ENCODE peak calls at places on chromosomes 12 and 14, in six cellular contexts. One of them, this sample, is unnamed.

GRCh38 chr14:28742171-28742846 is 24.3 kb upstream of the FOXG1 start:
- DNase-seq in CD4-positive, alpha-beta T cell: no peak
- DNase-seq in stimulated activated naive CD8-positive, alpha-beta T cell treated with anti-CD3 and anti-CD28 coated beads, Interleukin-15, Interleukin-2, amounts not matched to agents 100 U/mL and 50 U/mL, for 24 hours: no peak
- DNase-seq in AG08396: no peak
- DNase-seq in Calu3: no peak
- DNase-seq in stimulated activated CD4-positive, alpha-beta T cell treated with anti-CD3 and anti-CD28 coated beads, Interleukin-4, amount 100 ng/mL, for 24 hours: no peak
- DNase-seq in this sample: no peak

GRCh38 chr12:56947633-56948535 is 9.5 kb downstream of the RDH16 start:
- DNase-seq in stimulated activated CD4-positive, alpha-beta T cell treated with anti-CD3 and anti-CD28 coated beads, Interleukin-4, amount 100 ng/mL, for 24 hours: no peak
- DNase-seq in CD4-positive, alpha-beta T cell: no peak
- DNase-seq in AG08396: no peak
- DNase-seq in stimulated activated naive CD8-positive, alpha-beta T cell treated with anti-CD3 and anti-CD28 coated beads, Interleukin-15, Interleukin-2, amounts not matched to agents 100 U/mL and 50 U/mL, for 24 hours: no peak
- DNase-seq in Calu3: peak
- DNase-seq in this sample: no peak

GRCh38 chr14:64762044-64763034 is 58.1 kb downstream of the PLEKHG3 start:
- DNase-seq in stimulated activated CD4-positive, alpha-beta T cell treated with anti-CD3 and anti-CD28 coated beads, Interleukin-4, amount 100 ng/mL, for 24 hours: peak
- DNase-seq in Calu3: peak
- DNase-seq in AG08396: peak
- DNase-seq in stimulated activated naive CD8-positive, alpha-beta T cell treated with anti-CD3 and anti-CD28 coated beads, Interleukin-15, Interleukin-2, amounts not matched to agents 100 U/mL and 50 U/mL, for 24 hours: peak
- DNase-seq in CD4-positive, alpha-beta T cell: peak
- DNase-seq in this sample: peak

GRCh38 chr12:63075376-63076000 is 75.5 kb downstream of the AVPR1A start:
- DNase-seq in Calu3: no peak
- DNase-seq in stimulated activated CD4-positive, alpha-beta T cell treated with anti-CD3 and anti-CD28 coated beads, Interleukin-4, amount 100 ng/mL, for 24 hours: no peak
- DNase-seq in CD4-positive, alpha-beta T cell: no peak
- DNase-seq in stimulated activated naive CD8-positive, alpha-beta T cell treated with anti-CD3 and anti-CD28 coated beads, Interleukin-15, Interleukin-2, amounts not matched to agents 100 U/mL and 50 U/mL, for 24 hours: no peak
- DNase-seq in AG08396: no peak
- DNase-seq in this sample: no peak

GRCh38 chr12:43676183-43676813 is 82.3 kb downstream of the PUS7L start:
- DNase-seq in AG08396: peak
- DNase-seq in stimulated activated CD4-positive, alpha-beta T cell treated with anti-CD3 and anti-CD28 coated beads, Interleukin-4, amount 100 ng/mL, for 24 hours: no peak
- DNase-seq in stimulated activated naive CD8-positive, alpha-beta T cell treated with anti-CD3 and anti-CD28 coated beads, Interleukin-15, Interleukin-2, amounts not matched to agents 100 U/mL and 50 U/mL, for 24 hours: peak
- DNase-seq in Calu3: peak
- DNase-seq in CD4-positive, alpha-beta T cell: no peak
- DNase-seq in this sample: no peak

GRCh38 chr14:77155083-77155482 is 13.5 kb upstream of the ZDHHC22 start:
- DNase-seq in stimulated activated CD4-positive, alpha-beta T cell treated with anti-CD3 and anti-CD28 coated beads, Interleukin-4, amount 100 ng/mL, for 24 hours: no peak
- DNase-seq in stimulated activated naive CD8-positive, alpha-beta T cell treated with anti-CD3 and anti-CD28 coated beads, Interleukin-15, Interleukin-2, amounts not matched to agents 100 U/mL and 50 U/mL, for 24 hours: no peak
- DNase-seq in Calu3: no peak
- DNase-seq in CD4-positive, alpha-beta T cell: no peak
- DNase-seq in AG08396: no peak
- DNase-seq in this sample: no peak

GRCh38 chr14:71961972-71962371 is 29.7 kb downstream of the RGS6 start:
- DNase-seq in stimulated activated CD4-positive, alpha-beta T cell treated with anti-CD3 and anti-CD28 coated beads, Interleukin-4, amount 100 ng/mL, for 24 hours: no peak
- DNase-seq in AG08396: no peak
- DNase-seq in Calu3: no peak
- DNase-seq in stimulated activated naive CD8-positive, alpha-beta T cell treated with anti-CD3 and anti-CD28 coated beads, Interleukin-15, Interleukin-2, amounts not matched to agents 100 U/mL and 50 U/mL, for 24 hours: no peak
- DNase-seq in CD4-positive, alpha-beta T cell: no peak
- DNase-seq in this sample: no peak

GRCh38 chr14:50697659-50698290 is 29.7 kb upstream of the SAV1 start:
- DNase-seq in stimulated activated CD4-positive, alpha-beta T cell treated with anti-CD3 and anti-CD28 coated beads, Interleukin-4, amount 100 ng/mL, for 24 hours: no peak
- DNase-seq in AG08396: no peak
- DNase-seq in stimulated activated naive CD8-positive, alpha-beta T cell treated with anti-CD3 and anti-CD28 coated beads, Interleukin-15, Interleukin-2, amounts not matched to agents 100 U/mL and 50 U/mL, for 24 hours: no peak
- DNase-seq in CD4-positive, alpha-beta T cell: no peak
- DNase-seq in Calu3: no peak
- DNase-seq in this sample: no peak

GRCh38 chr12:72432037-72432604 is 160.0 kb downstream of the TRHDE start:
- DNase-seq in AG08396: no peak
- DNase-seq in stimulated activated naive CD8-positive, alpha-beta T cell treated with anti-CD3 and anti-CD28 coated beads, Interleukin-15, Interleukin-2, amounts not matched to agents 100 U/mL and 50 U/mL, for 24 hours: no peak
- DNase-seq in stimulated activated CD4-positive, alpha-beta T cell treated with anti-CD3 and anti-CD28 coated beads, Interleukin-4, amount 100 ng/mL, for 24 hours: no peak
- DNase-seq in Calu3: peak
- DNase-seq in CD4-positive, alpha-beta T cell: no peak
- DNase-seq in this sample: peak

GRCh38 chr14:104352493-104353220 is 214.3 kb downstream of the KIF26A start:
- DNase-seq in CD4-positive, alpha-beta T cell: no peak
- DNase-seq in Calu3: no peak
- DNase-seq in stimulated activated CD4-positive, alpha-beta T cell treated with anti-CD3 and anti-CD28 coated beads, Interleukin-4, amount 100 ng/mL, for 24 hours: no peak
- DNase-seq in stimulated activated naive CD8-positive, alpha-beta T cell treated with anti-CD3 and anti-CD28 coated beads, Interleukin-15, Interleukin-2, amounts not matched to agents 100 U/mL and 50 U/mL, for 24 hours: no peak
- DNase-seq in AG08396: no peak
- DNase-seq in this sample: no peak

GRCh38 chr14:93317836-93318807 is 14.7 kb downstream of the BTBD7 start:
- DNase-seq in AG08396: no peak
- DNase-seq in CD4-positive, alpha-beta T cell: no peak
- DNase-seq in stimulated activated naive CD8-positive, alpha-beta T cell treated with anti-CD3 and anti-CD28 coated beads, Interleukin-15, Interleukin-2, amounts not matched to agents 100 U/mL and 50 U/mL, for 24 hours: no peak
- DNase-seq in stimulated activated CD4-positive, alpha-beta T cell treated with anti-CD3 and anti-CD28 coated beads, Interleukin-4, amount 100 ng/mL, for 24 hours: no peak
- DNase-seq in Calu3: peak
- DNase-seq in this sample: no peak

GRCh38 chr14:99028521-99028920 is 243.5 kb downstream of the BCL11B start:
- DNase-seq in CD4-positive, alpha-beta T cell: no peak
- DNase-seq in Calu3: no peak
- DNase-seq in AG08396: no peak
- DNase-seq in stimulated activated CD4-positive, alpha-beta T cell treated with anti-CD3 and anti-CD28 coated beads, Interleukin-4, amount 100 ng/mL, for 24 hours: no peak
- DNase-seq in stimulated activated naive CD8-positive, alpha-beta T cell treated with anti-CD3 and anti-CD28 coated beads, Interleukin-15, Interleukin-2, amounts not matched to agents 100 U/mL and 50 U/mL, for 24 hours: no peak
- DNase-seq in this sample: no peak

GRCh38 chr12:69052613-69053408 is 119.8 kb upstream of the CPM start:
- DNase-seq in Calu3: peak
- DNase-seq in AG08396: peak
- DNase-seq in CD4-positive, alpha-beta T cell: no peak
- DNase-seq in stimulated activated naive CD8-positive, alpha-beta T cell treated with anti-CD3 and anti-CD28 coated beads, Interleukin-15, Interleukin-2, amounts not matched to agents 100 U/mL and 50 U/mL, for 24 hours: peak
- DNase-seq in stimulated activated CD4-positive, alpha-beta T cell treated with anti-CD3 and anti-CD28 coated beads, Interleukin-4, amount 100 ng/mL, for 24 hours: peak
- DNase-seq in this sample: no peak

GRCh38 chr12:4648099-4648498 is 752 bp downstream of the AKAP3 start:
- DNase-seq in stimulated activated CD4-positive, alpha-beta T cell treated with anti-CD3 and anti-CD28 coated beads, Interleukin-4, amount 100 ng/mL, for 24 hours: no peak
- DNase-seq in stimulated activated naive CD8-positive, alpha-beta T cell treated with anti-CD3 and anti-CD28 coated beads, Interleukin-15, Interleukin-2, amounts not matched to agents 100 U/mL and 50 U/mL, for 24 hours: no peak
- DNase-seq in AG08396: no peak
- DNase-seq in CD4-positive, alpha-beta T cell: no peak
- DNase-seq in Calu3: no peak
- DNase-seq in this sample: peak

GRCh38 chr14:58878740-58879139 is 241.0 kb downstream of the DACT1 start:
- DNase-seq in Calu3: peak
- DNase-seq in CD4-positive, alpha-beta T cell: no peak
- DNase-seq in stimulated activated naive CD8-positive, alpha-beta T cell treated with anti-CD3 and anti-CD28 coated beads, Interleukin-15, Interleukin-2, amounts not matched to agents 100 U/mL and 50 U/mL, for 24 hours: no peak
- DNase-seq in stimulated activated CD4-positive, alpha-beta T cell treated with anti-CD3 and anti-CD28 coated beads, Interleukin-4, amount 100 ng/mL, for 24 hours: no peak
- DNase-seq in AG08396: no peak
- DNase-seq in this sample: no peak

GRCh38 chr12:54701940-54702592 is 53.9 kb upstream of the DCD start:
- DNase-seq in Calu3: peak
- DNase-seq in stimulated activated CD4-positive, alpha-beta T cell treated with anti-CD3 and anti-CD28 coated beads, Interleukin-4, amount 100 ng/mL, for 24 hours: peak
- DNase-seq in stimulated activated naive CD8-positive, alpha-beta T cell treated with anti-CD3 and anti-CD28 coated beads, Interleukin-15, Interleukin-2, amounts not matched to agents 100 U/mL and 50 U/mL, for 24 hours: no peak
- DNase-seq in CD4-positive, alpha-beta T cell: no peak
- DNase-seq in AG08396: peak
- DNase-seq in this sample: no peak

GRCh38 chr12:34606749-34607519 is 584.6 kb downstream of the ALG10 start:
- DNase-seq in Calu3: no peak
- DNase-seq in CD4-positive, alpha-beta T cell: no peak
- DNase-seq in stimulated activated CD4-positive, alpha-beta T cell treated with anti-CD3 and anti-CD28 coated beads, Interleukin-4, amount 100 ng/mL, for 24 hours: no peak
- DNase-seq in AG08396: no peak
- DNase-seq in stimulated activated naive CD8-positive, alpha-beta T cell treated with anti-CD3 and anti-CD28 coated beads, Interleukin-15, Interleukin-2, amounts not matched to agents 100 U/mL and 50 U/mL, for 24 hours: no peak
- DNase-seq in this sample: no peak

GRCh38 chr14:104967414-104968152 is 10.6 kb downstream of the AHNAK2 start:
- DNase-seq in Calu3: peak
- DNase-seq in stimulated activated CD4-positive, alpha-beta T cell treated with anti-CD3 and anti-CD28 coated beads, Interleukin-4, amount 100 ng/mL, for 24 hours: no peak
- DNase-seq in CD4-positive, alpha-beta T cell: no peak
- DNase-seq in stimulated activated naive CD8-positive, alpha-beta T cell treated with anti-CD3 and anti-CD28 coated beads, Interleukin-15, Interleukin-2, amounts not matched to agents 100 U/mL and 50 U/mL, for 24 hours: no peak
- DNase-seq in AG08396: peak
- DNase-seq in this sample: peak

GRCh38 chr14:34035177-34035933 is 84.5 kb upstream of the EGLN3 start:
- DNase-seq in AG08396: no peak
- DNase-seq in stimulated activated naive CD8-positive, alpha-beta T cell treated with anti-CD3 and anti-CD28 coated beads, Interleukin-15, Interleukin-2, amounts not matched to agents 100 U/mL and 50 U/mL, for 24 hours: no peak
- DNase-seq in Calu3: no peak
- DNase-seq in stimulated activated CD4-positive, alpha-beta T cell treated with anti-CD3 and anti-CD28 coated beads, Interleukin-4, amount 100 ng/mL, for 24 hours: no peak
- DNase-seq in CD4-positive, alpha-beta T cell: no peak
- DNase-seq in this sample: peak

GRCh38 chr12:49389092-49389703 is 21.9 kb downstream of the SPATS2 start:
- DNase-seq in Calu3: no peak
- DNase-seq in AG08396: no peak
- DNase-seq in CD4-positive, alpha-beta T cell: peak
- DNase-seq in stimulated activated naive CD8-positive, alpha-beta T cell treated with anti-CD3 and anti-CD28 coated beads, Interleukin-15, Interleukin-2, amounts not matched to agents 100 U/mL and 50 U/mL, for 24 hours: peak
- DNase-seq in stimulated activated CD4-positive, alpha-beta T cell treated with anti-CD3 and anti-CD28 coated beads, Interleukin-4, amount 100 ng/mL, for 24 hours: peak
- DNase-seq in this sample: peak

GRCh38 chr12:109214131-109214530 is 95.0 kb downstream of the FOXN4 start:
- DNase-seq in AG08396: no peak
- DNase-seq in Calu3: no peak
- DNase-seq in CD4-positive, alpha-beta T cell: no peak
- DNase-seq in stimulated activated naive CD8-positive, alpha-beta T cell treated with anti-CD3 and anti-CD28 coated beads, Interleukin-15, Interleukin-2, amounts not matched to agents 100 U/mL and 50 U/mL, for 24 hours: no peak
- DNase-seq in stimulated activated CD4-positive, alpha-beta T cell treated with anti-CD3 and anti-CD28 coated beads, Interleukin-4, amount 100 ng/mL, for 24 hours: no peak
- DNase-seq in this sample: no peak

GRCh38 chr14:76314521-76314951 is 61.4 kb upstream of the ESRRB start:
- DNase-seq in stimulated activated naive CD8-positive, alpha-beta T cell treated with anti-CD3 and anti-CD28 coated beads, Interleukin-15, Interleukin-2, amounts not matched to agents 100 U/mL and 50 U/mL, for 24 hours: no peak
- DNase-seq in Calu3: no peak
- DNase-seq in stimulated activated CD4-positive, alpha-beta T cell treated with anti-CD3 and anti-CD28 coated beads, Interleukin-4, amount 100 ng/mL, for 24 hours: no peak
- DNase-seq in AG08396: no peak
- DNase-seq in CD4-positive, alpha-beta T cell: no peak
- DNase-seq in this sample: no peak

GRCh38 chr14:69331206-69331605 is 66.9 kb downstream of the ERH start:
- DNase-seq in stimulated activated naive CD8-positive, alpha-beta T cell treated with anti-CD3 and anti-CD28 coated beads, Interleukin-15, Interleukin-2, amounts not matched to agents 100 U/mL and 50 U/mL, for 24 hours: no peak
- DNase-seq in CD4-positive, alpha-beta T cell: no peak
- DNase-seq in AG08396: no peak
- DNase-seq in stimulated activated CD4-positive, alpha-beta T cell treated with anti-CD3 and anti-CD28 coated beads, Interleukin-4, amount 100 ng/mL, for 24 hours: no peak
- DNase-seq in Calu3: no peak
- DNase-seq in this sample: no peak

GRCh38 chr12:116133149-116133548 is 144.3 kb downstream of the MED13L start:
- DNase-seq in CD4-positive, alpha-beta T cell: no peak
- DNase-seq in AG08396: no peak
- DNase-seq in stimulated activated CD4-positive, alpha-beta T cell treated with anti-CD3 and anti-CD28 coated beads, Interleukin-4, amount 100 ng/mL, for 24 hours: no peak
- DNase-seq in stimulated activated naive CD8-positive, alpha-beta T cell treated with anti-CD3 and anti-CD28 coated beads, Interleukin-15, Interleukin-2, amounts not matched to agents 100 U/mL and 50 U/mL, for 24 hours: no peak
- DNase-seq in Calu3: no peak
- DNase-seq in this sample: no peak

GRCh38 chr12:51326762-51327439 is 2.9 kb upstream of the BIN2 start:
- DNase-seq in AG08396: peak
- DNase-seq in stimulated activated CD4-positive, alpha-beta T cell treated with anti-CD3 and anti-CD28 coated beads, Interleukin-4, amount 100 ng/mL, for 24 hours: no peak
- DNase-seq in Calu3: no peak
- DNase-seq in stimulated activated naive CD8-positive, alpha-beta T cell treated with anti-CD3 and anti-CD28 coated beads, Interleukin-15, Interleukin-2, amounts not matched to agents 100 U/mL and 50 U/mL, for 24 hours: no peak
- DNase-seq in CD4-positive, alpha-beta T cell: no peak
- DNase-seq in this sample: no peak

GRCh38 chr14:36524874-36525745 is 5.1 kb upstream of the NKX2-1 start:
- DNase-seq in Calu3: no peak
- DNase-seq in stimulated activated naive CD8-positive, alpha-beta T cell treated with anti-CD3 and anti-CD28 coated beads, Interleukin-15, Interleukin-2, amounts not matched to agents 100 U/mL and 50 U/mL, for 24 hours: peak
- DNase-seq in CD4-positive, alpha-beta T cell: no peak
- DNase-seq in AG08396: peak
- DNase-seq in stimulated activated CD4-positive, alpha-beta T cell treated with anti-CD3 and anti-CD28 coated beads, Interleukin-4, amount 100 ng/mL, for 24 hours: no peak
- DNase-seq in this sample: peak

GRCh38 chr14:31137214-31137889 is 70.2 kb downstream of the HECTD1 start:
- DNase-seq in AG08396: no peak
- DNase-seq in CD4-positive, alpha-beta T cell: no peak
- DNase-seq in stimulated activated naive CD8-positive, alpha-beta T cell treated with anti-CD3 and anti-CD28 coated beads, Interleukin-15, Interleukin-2, amounts not matched to agents 100 U/mL and 50 U/mL, for 24 hours: no peak
- DNase-seq in stimulated activated CD4-positive, alpha-beta T cell treated with anti-CD3 and anti-CD28 coated beads, Interleukin-4, amount 100 ng/mL, for 24 hours: no peak
- DNase-seq in Calu3: no peak
- DNase-seq in this sample: peak

GRCh38 chr14:55103005-55103640 is 25.9 kb upstream of the LGALS3 start:
- DNase-seq in stimulated activated CD4-positive, alpha-beta T cell treated with anti-CD3 and anti-CD28 coated beads, Interleukin-4, amount 100 ng/mL, for 24 hours: peak
- DNase-seq in Calu3: peak
- DNase-seq in stimulated activated naive CD8-positive, alpha-beta T cell treated with anti-CD3 and anti-CD28 coated beads, Interleukin-15, Interleukin-2, amounts not matched to agents 100 U/mL and 50 U/mL, for 24 hours: peak
- DNase-seq in CD4-positive, alpha-beta T cell: peak
- DNase-seq in AG08396: peak
- DNase-seq in this sample: peak

GRCh38 chr12:19129486-19130223 is at the start of gene PLEKHA5:
- DNase-seq in Calu3: peak
- DNase-seq in CD4-positive, alpha-beta T cell: peak
- DNase-seq in stimulated activated naive CD8-positive, alpha-beta T cell treated with anti-CD3 and anti-CD28 coated beads, Interleukin-15, Interleukin-2, amounts not matched to agents 100 U/mL and 50 U/mL, for 24 hours: peak
- DNase-seq in AG08396: peak
- DNase-seq in stimulated activated CD4-positive, alpha-beta T cell treated with anti-CD3 and anti-CD28 coated beads, Interleukin-4, amount 100 ng/mL, for 24 hours: peak
- DNase-seq in this sample: peak

GRCh38 chr14:54981698-54982097 is 45.2 kb downstream of the WDHD1 start:
- DNase-seq in stimulated activated CD4-positive, alpha-beta T cell treated with anti-CD3 and anti-CD28 coated beads, Interleukin-4, amount 100 ng/mL, for 24 hours: no peak
- DNase-seq in Calu3: no peak
- DNase-seq in CD4-positive, alpha-beta T cell: no peak
- DNase-seq in stimulated activated naive CD8-positive, alpha-beta T cell treated with anti-CD3 and anti-CD28 coated beads, Interleukin-15, Interleukin-2, amounts not matched to agents 100 U/mL and 50 U/mL, for 24 hours: no peak
- DNase-seq in AG08396: no peak
- DNase-seq in this sample: no peak

GRCh38 chr14:95222870-95223398 is 65.6 kb upstream of the DICER1 start:
- DNase-seq in stimulated activated CD4-positive, alpha-beta T cell treated with anti-CD3 and anti-CD28 coated beads, Interleukin-4, amount 100 ng/mL, for 24 hours: no peak
- DNase-seq in AG08396: no peak
- DNase-seq in Calu3: no peak
- DNase-seq in stimulated activated naive CD8-positive, alpha-beta T cell treated with anti-CD3 and anti-CD28 coated beads, Interleukin-15, Interleukin-2, amounts not matched to agents 100 U/mL and 50 U/mL, for 24 hours: no peak
- DNase-seq in CD4-positive, alpha-beta T cell: no peak
- DNase-seq in this sample: no peak

GRCh38 chr14:94115068-94115591 is 4.6 kb downstream of the IFI27 start:
- DNase-seq in stimulated activated CD4-positive, alpha-beta T cell treated with anti-CD3 and anti-CD28 coated beads, Interleukin-4, amount 100 ng/mL, for 24 hours: no peak
- DNase-seq in stimulated activated naive CD8-positive, alpha-beta T cell treated with anti-CD3 and anti-CD28 coated beads, Interleukin-15, Interleukin-2, amounts not matched to agents 100 U/mL and 50 U/mL, for 24 hours: no peak
- DNase-seq in CD4-positive, alpha-beta T cell: no peak
- DNase-seq in AG08396: no peak
- DNase-seq in Calu3: no peak
- DNase-seq in this sample: peak

GRCh38 chr12:58847876-58848600 is 72.3 kb downstream of the LRIG3 start:
- DNase-seq in AG08396: no peak
- DNase-seq in Calu3: no peak
- DNase-seq in stimulated activated naive CD8-positive, alpha-beta T cell treated with anti-CD3 and anti-CD28 coated beads, Interleukin-15, Interleukin-2, amounts not matched to agents 100 U/mL and 50 U/mL, for 24 hours: no peak
- DNase-seq in CD4-positive, alpha-beta T cell: no peak
- DNase-seq in stimulated activated CD4-positive, alpha-beta T cell treated with anti-CD3 and anti-CD28 coated beads, Interleukin-4, amount 100 ng/mL, for 24 hours: no peak
- DNase-seq in this sample: no peak

GRCh38 chr14:101878222-101879211 is 85.9 kb upstream of the DYNC1H1 start:
- DNase-seq in stimulated activated naive CD8-positive, alpha-beta T cell treated with anti-CD3 and anti-CD28 coated beads, Interleukin-15, Interleukin-2, amounts not matched to agents 100 U/mL and 50 U/mL, for 24 hours: peak
- DNase-seq in Calu3: no peak
- DNase-seq in CD4-positive, alpha-beta T cell: no peak
- DNase-seq in stimulated activated CD4-positive, alpha-beta T cell treated with anti-CD3 and anti-CD28 coated beads, Interleukin-4, amount 100 ng/mL, for 24 hours: peak
- DNase-seq in AG08396: no peak
- DNase-seq in this sample: no peak

GRCh38 chr12:47545938-47546609 is 159.8 kb downstream of the RPAP3 start:
- DNase-seq in AG08396: no peak
- DNase-seq in CD4-positive, alpha-beta T cell: no peak
- DNase-seq in stimulated activated naive CD8-positive, alpha-beta T cell treated with anti-CD3 and anti-CD28 coated beads, Interleukin-15, Interleukin-2, amounts not matched to agents 100 U/mL and 50 U/mL, for 24 hours: no peak
- DNase-seq in Calu3: no peak
- DNase-seq in stimulated activated CD4-positive, alpha-beta T cell treated with anti-CD3 and anti-CD28 coated beads, Interleukin-4, amount 100 ng/mL, for 24 hours: no peak
- DNase-seq in this sample: no peak

GRCh38 chr12:15995801-15996200 is 84.7 kb downstream of the DERA start:
- DNase-seq in Calu3: no peak
- DNase-seq in stimulated activated naive CD8-positive, alpha-beta T cell treated with anti-CD3 and anti-CD28 coated beads, Interleukin-15, Interleukin-2, amounts not matched to agents 100 U/mL and 50 U/mL, for 24 hours: no peak
- DNase-seq in CD4-positive, alpha-beta T cell: no peak
- DNase-seq in AG08396: no peak
- DNase-seq in stimulated activated CD4-positive, alpha-beta T cell treated with anti-CD3 and anti-CD28 coated beads, Interleukin-4, amount 100 ng/mL, for 24 hours: no peak
- DNase-seq in this sample: no peak

GRCh38 chr14:105930572-105930971 is 404.2 kb downstream of the TMEM121 start:
- DNase-seq in stimulated activated naive CD8-positive, alpha-beta T cell treated with anti-CD3 and anti-CD28 coated beads, Interleukin-15, Interleukin-2, amounts not matched to agents 100 U/mL and 50 U/mL, for 24 hours: no peak
- DNase-seq in AG08396: no peak
- DNase-seq in Calu3: no peak
- DNase-seq in CD4-positive, alpha-beta T cell: no peak
- DNase-seq in stimulated activated CD4-positive, alpha-beta T cell treated with anti-CD3 and anti-CD28 coated beads, Interleukin-4, amount 100 ng/mL, for 24 hours: no peak
- DNase-seq in this sample: no peak

GRCh38 chr14:23120405-23121251 is 1.6 kb upstream of the CEBPE start:
- DNase-seq in stimulated activated naive CD8-positive, alpha-beta T cell treated with anti-CD3 and anti-CD28 coated beads, Interleukin-15, Interleukin-2, amounts not matched to agents 100 U/mL and 50 U/mL, for 24 hours: peak
- DNase-seq in stimulated activated CD4-positive, alpha-beta T cell treated with anti-CD3 and anti-CD28 coated beads, Interleukin-4, amount 100 ng/mL, for 24 hours: peak
- DNase-seq in AG08396: peak
- DNase-seq in CD4-positive, alpha-beta T cell: peak
- DNase-seq in Calu3: peak
- DNase-seq in this sample: peak

GRCh38 chr12:50785406-50785805 is 21.5 kb downstream of the ATF1 start:
- DNase-seq in CD4-positive, alpha-beta T cell: no peak
- DNase-seq in stimulated activated naive CD8-positive, alpha-beta T cell treated with anti-CD3 and anti-CD28 coated beads, Interleukin-15, Interleukin-2, amounts not matched to agents 100 U/mL and 50 U/mL, for 24 hours: no peak
- DNase-seq in stimulated activated CD4-positive, alpha-beta T cell treated with anti-CD3 and anti-CD28 coated beads, Interleukin-4, amount 100 ng/mL, for 24 hours: no peak
- DNase-seq in AG08396: no peak
- DNase-seq in Calu3: no peak
- DNase-seq in this sample: no peak

This sample was measured in colonic mucosa.